ENCODE peak calls at places on chromosomes 3 and 15, in five cellular contexts. T, I, H, C and B are unnamed samples.
A peak's percentile ranks its signal among the peaks of the same experiment; 100 is the strongest.

GRCh38 chr3:143751643-143752178 is 96.6 kb downstream of the SLC9A9 start:
- DNase-seq in T (no peak), I (no peak), H (no peak), C (no peak), B (no peak)

GRCh38 chr3:144660097-144660496 is 688.5 kb downstream of the DIPK2A start:
- DNase-seq in T (no peak), I (no peak), H (no peak), C (no peak), B (no peak)

GRCh38 chr3:15332405-15333098 is at the start of gene SH3BP5:
- DNase-seq in T (peak; percentile 81), I (peak; percentile 50), H (peak; percentile 72), C (peak; percentile 90), B (peak; percentile 60)

GRCh38 chr3:41681479-41681878 is 280.4 kb downstream of the ULK4 start:
- DNase-seq in T (no peak), I (peak; percentile 90), H (no peak), C (no peak), B (no peak)

GRCh38 chr3:72996473-72997333 is at the start of gene PPP4R2:
- DNase-seq in T (peak; percentile 72), I (peak; percentile 81), H (peak; percentile 81), C (peak; percentile 95), B (peak; percentile 82)

GRCh38 chr3:73603771-73604171 is 21.0 kb downstream of the PDZRN3 start:
- DNase-seq in T (no peak), I (peak; percentile 88), H (no peak), C (no peak), B (no peak)

GRCh38 chr3:169627789-169628188 is 35.7 kb downstream of the MECOM start:
- DNase-seq in T (no peak), I (no peak), H (no peak), C (peak; percentile 80), B (no peak)

GRCh38 chr15:87212041-87212440 is 1044.5 kb downstream of the NTRK3 start:
- DNase-seq in T (no peak), I (no peak), H (no peak), C (no peak), B (no peak)

GRCh38 chr3:9746330-9746729 is 3.4 kb upstream of the OGG1 start:
- DNase-seq in T (no peak), I (peak; percentile 90), H (no peak), C (no peak), B (no peak)

GRCh38 chr3:25424238-25425013 is 3.6 kb upstream of the RARB start:
- DNase-seq in T (no peak), I (peak; percentile 31), H (no peak), C (no peak), B (no peak)

GRCh38 chr3:88509582-88509981 is 359.8 kb downstream of the C3orf38 start:
- DNase-seq in T (no peak), I (no peak), H (no peak), C (no peak), B (no peak)

GRCh38 chr3:12869025-12869695 is 27.8 kb upstream of the RPL32 start:
- DNase-seq in T (peak; percentile 15), I (no peak), H (no peak), C (peak; percentile 82), B (peak; percentile 76)

GRCh38 chr3:45549961-45550360 is 44.6 kb upstream of the LIMD1 start:
- DNase-seq in T (no peak), I (peak; percentile 66), H (no peak), C (no peak), B (no peak)

GRCh38 chr15:41892621-41893421 is 1.0 kb downstream of the SPTBN5 start:
- DNase-seq in T (no peak), I (no peak), H (peak; percentile 87), C (peak; percentile 87), B (no peak)

GRCh38 chr3:9111349-9112265 is 137.8 kb downstream of the SRGAP3 start:
- DNase-seq in T (no peak), I (peak; percentile 55), H (no peak), C (no peak), B (no peak)

GRCh38 chr15:68375191-68375631 is 56.8 kb downstream of the ITGA11 start:
- DNase-seq in T (no peak), I (no peak), H (no peak), C (no peak), B (no peak)

GRCh38 chr15:89307046-89307587 is 27.5 kb downstream of the POLG start:
- DNase-seq in T (no peak), I (peak; percentile 38), H (no peak), C (no peak), B (no peak)

GRCh38 chr3:99269606-99270355 is 368.3 kb upstream of the DCBLD2 start:
- DNase-seq in T (no peak), I (peak; percentile 34), H (no peak), C (no peak), B (no peak)

GRCh38 chr3:5811051-5811450 is 623.5 kb downstream of the EDEM1 start:
- DNase-seq in T (no peak), I (no peak), H (no peak), C (no peak), B (no peak)

GRCh38 chr15:45140851-45141250 is 11.1 kb downstream of the DUOX1 start:
- DNase-seq in T (no peak), I (no peak), H (no peak), C (peak; percentile 60), B (no peak)

GRCh38 chr3:187744169-187745151 is 808 bp downstream of the BCL6 start:
- DNase-seq in T (peak; percentile 15), I (peak; percentile 36), H (no peak), C (no peak), B (peak; percentile 33)

GRCh38 chr3:13547591-13548371 is 1.1 kb upstream of the FBLN2 start:
- DNase-seq in T (no peak), I (no peak), H (no peak), C (no peak), B (no peak)

GRCh38 chr3:16059700-16060357 is 114.7 kb upstream of the GALNT15 start:
- DNase-seq in T (no peak), I (no peak), H (no peak), C (no peak), B (no peak)

GRCh38 chr3:116777181-116777840 is 67.7 kb downstream of the TUSC7 start:
- DNase-seq in T (no peak), I (no peak), H (no peak), C (no peak), B (no peak)

GRCh38 chr3:112350181-112350825 is 17.3 kb downstream of the CD200 start:
- DNase-seq in T (no peak), I (no peak), H (no peak), C (no peak), B (no peak)

GRCh38 chr15:45134046-45134445 is 4.3 kb downstream of the DUOX1 start:
- DNase-seq in T (no peak), I (no peak), H (no peak), C (peak; percentile 58), B (no peak)

GRCh38 chr3:85567074-85567676 is 608.4 kb downstream of the CADM2 start:
- DNase-seq in T (no peak), I (peak; percentile 38), H (no peak), C (no peak), B (peak; percentile 51)

GRCh38 chr15:79378394-79379158 is 53.6 kb upstream of the MINAR1 start:
- DNase-seq in T (no peak), I (peak; percentile 35), H (no peak), C (no peak), B (no peak)

GRCh38 chr3:122689587-122689986 is 8.9 kb downstream of the PARP14 start:
- DNase-seq in T (no peak), I (peak; percentile 56), H (no peak), C (no peak), B (no peak)

GRCh38 chr3:194869482-194870169 is 183.9 kb downstream of the FAM43A start:
- DNase-seq in T (no peak), I (peak; percentile 97), H (no peak), C (no peak), B (no peak)
- TF ChIP-seq CTCF in T (no peak), I (peak; percentile 30), H (no peak), C (no peak), B (no peak)

GRCh38 chr3:185966655-185967054 is 28.8 kb upstream of the TRA2B start:
- DNase-seq in T (no peak), I (no peak), H (no peak), C (no peak), B (no peak)

GRCh38 chr3:185971579-185971978 is 33.8 kb upstream of the TRA2B start:
- DNase-seq in T (no peak), I (no peak), H (no peak), C (no peak), B (no peak)

GRCh38 chr3:185965496-185965895 is 27.7 kb upstream of the TRA2B start:
- DNase-seq in T (no peak), I (no peak), H (no peak), C (no peak), B (no peak)

DNA sequence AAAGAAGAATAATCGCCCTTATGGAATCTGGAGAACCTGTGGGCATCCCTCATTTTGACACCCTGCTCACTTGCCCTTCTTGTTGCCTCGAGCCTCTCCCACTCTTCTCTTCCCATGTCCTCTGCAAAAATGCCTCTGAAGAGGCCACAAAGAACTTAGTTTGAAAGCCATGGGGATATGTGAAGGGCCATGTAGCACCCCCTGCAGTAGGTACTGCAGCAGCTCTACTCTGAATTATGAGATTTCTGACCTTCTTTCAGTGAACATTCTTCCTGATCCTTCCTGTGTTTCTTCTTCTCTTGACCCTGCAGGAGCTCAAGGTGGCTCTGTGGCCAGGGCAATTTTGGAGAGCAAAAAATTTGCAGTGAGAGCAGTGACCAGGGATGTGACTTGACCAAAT is 30.4 kb upstream of the TRA2B start:
- DNase-seq in T (no peak), I (no peak), H (no peak), C (no peak), B (no peak)
- TF ChIP-seq CTCF in T (no peak), I (no peak), H (no peak), C (no peak), B (no peak)

DNA sequence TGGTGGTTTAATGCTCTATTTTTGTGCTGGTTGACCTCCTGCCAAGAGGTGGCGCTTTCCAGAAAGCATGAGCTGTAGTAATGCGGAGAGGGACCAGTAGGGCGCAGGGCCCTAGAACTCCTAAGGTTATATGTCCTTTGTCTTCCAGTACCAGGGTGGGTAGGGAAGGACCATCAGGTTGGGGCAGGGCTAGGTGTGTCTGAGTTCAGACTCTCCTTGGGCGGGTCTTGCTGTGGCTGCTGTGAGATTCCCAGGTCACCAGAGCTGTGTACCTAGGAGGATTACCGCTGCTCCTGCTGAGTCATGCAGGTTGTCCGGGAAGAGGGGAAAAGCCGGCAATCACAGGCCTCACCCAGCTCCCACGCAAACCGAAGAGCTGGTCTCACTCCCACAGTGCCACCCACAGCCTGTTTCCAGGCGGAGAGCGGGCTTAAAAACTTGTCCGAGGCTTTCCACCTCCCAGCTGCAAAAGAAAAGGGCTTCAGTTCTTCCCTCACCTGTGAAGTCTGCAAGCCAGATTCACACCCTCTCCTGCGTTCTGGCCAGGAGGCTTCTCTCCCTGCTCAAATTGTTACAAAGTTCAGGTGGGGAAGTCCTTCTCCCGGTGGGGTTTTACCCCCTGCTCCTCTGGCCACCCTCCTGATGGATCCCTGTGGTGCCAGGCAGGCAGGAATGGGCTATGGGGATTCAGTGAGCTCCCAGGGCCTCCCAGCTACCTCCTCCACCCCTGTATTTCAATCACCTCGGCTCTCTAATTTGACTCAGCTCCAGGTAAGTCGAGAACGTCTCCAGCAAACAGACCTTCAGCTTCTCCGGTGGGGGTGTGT is 37.7 kb upstream of the BCHE start:
- DNase-seq in T (no peak), I (no peak), H (no peak), C (peak; percentile 46), B (no peak)
- TF ChIP-seq CTCF in T (no peak), I (no peak), H (no peak), C (no peak), B (no peak)

DNA sequence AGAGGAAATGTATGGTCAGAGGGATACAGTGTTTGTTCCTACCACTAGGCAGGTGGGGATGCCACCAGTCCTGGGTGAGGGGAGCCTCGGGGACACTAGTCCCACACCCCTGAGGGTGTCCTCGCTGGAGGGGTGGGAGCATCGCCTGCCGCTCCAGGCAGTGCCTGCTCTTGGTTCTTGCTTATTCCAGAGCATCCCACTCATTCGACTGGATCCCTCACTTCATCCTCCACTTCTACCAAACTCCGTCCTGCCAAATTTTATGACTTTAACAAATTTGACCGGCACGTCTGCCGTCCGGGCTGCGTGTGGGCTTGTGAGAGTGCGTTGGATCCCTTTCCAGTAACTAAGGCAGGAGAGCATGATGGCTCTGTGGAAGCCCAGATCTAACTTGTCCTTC is 34.8 kb downstream of the MGLL start:
- DNase-seq in T (no peak), I (no peak), H (no peak), C (peak; percentile 21), B (no peak)
- TF ChIP-seq CTCF in T (no peak), I (no peak), H (no peak), C (no peak), B (no peak)